ENCODE peak calls at places on chromosomes 11 and 22, in four cellular contexts. W is brain microvascular endothelial cell, D is ELR, A is iPS DF 19.7. I is an unnamed sample.

GRCh38 chr11:75270896-75271415 is 30.4 kb downstream of the TPBGL start:
- DNase-seq in W (no peak), D (peak), A (no peak), I (peak)

GRCh38 chr11:790721-791564 is 1.1 kb upstream of the CEND1 start:
- DNase-seq in W (no peak), D (peak), A (no peak), I (no peak)

GRCh38 chr11:27471588-27472397 is 797 bp downstream of the LGR4 start:
- DNase-seq in W (no peak), D (peak), A (no peak), I (no peak)

GRCh38 chr22:50310949-50311444 is 3.6 kb upstream of the PLXNB2 start:
- DNase-seq in W (no peak), D (no peak), A (no peak), I (no peak)

GRCh38 chr11:20669833-20670684 is 673 bp downstream of the NELL1 start:
- DNase-seq in W (no peak), D (no peak), A (no peak), I (no peak)

GRCh38 chr11:130523166-130523565 is 74.7 kb downstream of the ADAMTS15 start:
- DNase-seq in W (no peak), D (no peak), A (no peak), I (no peak)

GRCh38 chr11:120131941-120132644 is 5.8 kb downstream of the TRIM29 start:
- DNase-seq in W (no peak), D (no peak), A (no peak), I (no peak)

GRCh38 chr11:47270331-47271271 is 668 bp downstream of the MADD start:
- DNase-seq in W (peak), D (peak), A (no peak), I (peak)

GRCh38 chr11:133581091-133581490 is 48.8 kb upstream of the OPCML start:
- DNase-seq in W (no peak), D (no peak), A (no peak), I (no peak)

GRCh38 chr22:22877523-22878210 is 9.9 kb upstream of the IGLL5 start:
- DNase-seq in W (peak), D (peak), A (no peak), I (peak)

GRCh38 chr11:78767409-78767932 is 192.8 kb upstream of the NARS2 start:
- DNase-seq in W (no peak), D (no peak), A (no peak), I (no peak)

GRCh38 chr11:64339754-64340408 is at the start of gene CCDC88B:
- DNase-seq in W (no peak), D (no peak), A (no peak), I (no peak)

GRCh38 chr11:132072044-132072879 is 701.8 kb downstream of the NTM start:
- DNase-seq in W (peak), D (peak), A (no peak), I (peak)

GRCh38 chr11:38416141-38416540 is 1818.1 kb upstream of the RAG2 start:
- DNase-seq in W (no peak), D (no peak), A (no peak), I (peak)

GRCh38 chr11:62127941-62128770 is 4.3 kb downstream of the INCENP start:
- DNase-seq in W (no peak), D (no peak), A (no peak), I (no peak)

GRCh38 chr11:64119748-64120147 is 46.2 kb downstream of the MACROD1 start:
- DNase-seq in W (no peak), D (no peak), A (no peak), I (no peak)

I was measured in LHCN-M2.